ENCODE peak calls at places on chromosome 5, in seven cellular contexts. One of them, this sample, is unnamed.
A peak's percentile ranks its signal among the peaks of the same experiment; 100 is the strongest.

GRCh38 chr5:97499605-97500004 is 316.6 kb upstream of the RIOK2 start:
- DNase-seq in MM.1S: no peak
- DNase-seq in heart left ventricle: no peak
- DNase-seq in fibroblast of mammary gland: peak; percentile 38
- DNase-seq in HFF-Myc: no peak
- DNase-seq in ovary: peak; percentile 20
- DNase-seq in A549: no peak
- DNase-seq in this sample: no peak

GRCh38 chr5:68383888-68384310 is 168.3 kb downstream of the PIK3R1 start:
- DNase-seq in ovary: no peak
- DNase-seq in MM.1S: no peak
- DNase-seq in HFF-Myc: no peak
- DNase-seq in heart left ventricle: no peak
- DNase-seq in A549: no peak
- DNase-seq in fibroblast of mammary gland: no peak
- DNase-seq in this sample: no peak

GRCh38 chr5:117165068-117165467 is 590.4 kb upstream of the SEMA6A start:
- DNase-seq in heart left ventricle: no peak
- DNase-seq in HFF-Myc: no peak
- DNase-seq in ovary: no peak
- DNase-seq in MM.1S: no peak
- DNase-seq in A549: no peak
- DNase-seq in fibroblast of mammary gland: no peak
- DNase-seq in this sample: no peak

GRCh38 chr5:147267082-147267832 is 32.4 kb downstream of the STK32A start:
- DNase-seq in MM.1S: no peak
- DNase-seq in A549: no peak
- DNase-seq in heart left ventricle: no peak
- DNase-seq in fibroblast of mammary gland: no peak
- DNase-seq in HFF-Myc: no peak
- DNase-seq in ovary: no peak
- DNase-seq in this sample: no peak

GRCh38 chr5:94102849-94103248 is 361.4 kb upstream of the POU5F2 start:
- DNase-seq in ovary: no peak
- DNase-seq in A549: no peak
- DNase-seq in HFF-Myc: no peak
- DNase-seq in heart left ventricle: no peak
- DNase-seq in MM.1S: no peak
- DNase-seq in fibroblast of mammary gland: no peak
- DNase-seq in this sample: no peak

GRCh38 chr5:37214550-37214949 is 34.6 kb downstream of the CPLANE1 start:
- DNase-seq in A549: no peak
- DNase-seq in HFF-Myc: no peak
- DNase-seq in fibroblast of mammary gland: no peak
- DNase-seq in heart left ventricle: no peak
- DNase-seq in ovary: no peak
- DNase-seq in MM.1S: no peak
- DNase-seq in this sample: no peak

GRCh38 chr5:32852535-32852934 is 141.4 kb downstream of the NPR3 start:
- DNase-seq in MM.1S: no peak
- DNase-seq in fibroblast of mammary gland: peak; percentile 87
- DNase-seq in ovary: no peak
- DNase-seq in HFF-Myc: no peak
- DNase-seq in heart left ventricle: no peak
- DNase-seq in A549: peak; percentile 15
- DNase-seq in this sample: no peak

GRCh38 chr5:83306572-83307241 is 164.8 kb upstream of the VCAN start:
- DNase-seq in ovary: no peak
- DNase-seq in A549: no peak
- DNase-seq in MM.1S: no peak
- DNase-seq in heart left ventricle: peak; percentile 34
- DNase-seq in HFF-Myc: peak; percentile 54
- DNase-seq in fibroblast of mammary gland: peak; percentile 96
- DNase-seq in this sample: peak; percentile 81

GRCh38 chr5:1499851-1500250 is 23.9 kb downstream of the LPCAT1 start:
- DNase-seq in ovary: no peak
- DNase-seq in MM.1S: no peak
- DNase-seq in HFF-Myc: no peak
- DNase-seq in heart left ventricle: no peak
- DNase-seq in fibroblast of mammary gland: no peak
- DNase-seq in A549: no peak
- DNase-seq in this sample: no peak

GRCh38 chr5:1322955-1323802 is 21.7 kb downstream of the CLPTM1L start:
- DNase-seq in MM.1S: no peak
- DNase-seq in A549: no peak
- DNase-seq in heart left ventricle: no peak
- DNase-seq in HFF-Myc: no peak
- DNase-seq in ovary: no peak
- DNase-seq in fibroblast of mammary gland: no peak
- DNase-seq in this sample: peak; percentile 4

GRCh38 chr5:59840200-59840601 is 53.3 kb downstream of the PDE4D start:
- DNase-seq in ovary: no peak
- DNase-seq in A549: no peak
- DNase-seq in heart left ventricle: no peak
- DNase-seq in fibroblast of mammary gland: peak; percentile 36
- DNase-seq in HFF-Myc: no peak
- DNase-seq in MM.1S: no peak
- DNase-seq in this sample: no peak

GRCh38 chr5:96517294-96517693 is 84.2 kb upstream of the PCSK1 start:
- DNase-seq in MM.1S: no peak
- DNase-seq in fibroblast of mammary gland: peak; percentile 73
- DNase-seq in HFF-Myc: no peak
- DNase-seq in A549: no peak
- DNase-seq in ovary: no peak
- DNase-seq in heart left ventricle: no peak
- DNase-seq in this sample: no peak

GRCh38 chr5:117182104-117182503 is 607.5 kb upstream of the SEMA6A start:
- DNase-seq in A549: no peak
- DNase-seq in heart left ventricle: no peak
- DNase-seq in MM.1S: no peak
- DNase-seq in fibroblast of mammary gland: no peak
- DNase-seq in ovary: no peak
- DNase-seq in HFF-Myc: no peak
- DNase-seq in this sample: no peak

GRCh38 chr5:1343931-1344901 is 683 bp downstream of the CLPTM1L start:
- DNase-seq in MM.1S: no peak
- DNase-seq in HFF-Myc: no peak
- DNase-seq in A549: no peak
- DNase-seq in heart left ventricle: no peak
- DNase-seq in ovary: no peak
- DNase-seq in fibroblast of mammary gland: peak; percentile 13
- DNase-seq in this sample: no peak

GRCh38 chr5:142080248-142080647 is 28.3 kb upstream of the NDFIP1 start:
- DNase-seq in heart left ventricle: no peak
- DNase-seq in HFF-Myc: no peak
- DNase-seq in ovary: no peak
- DNase-seq in fibroblast of mammary gland: no peak
- DNase-seq in MM.1S: no peak
- DNase-seq in A549: no peak
- DNase-seq in this sample: no peak

GRCh38 chr5:25416960-25417359 is 772.2 kb upstream of the CDH10 start:
- DNase-seq in heart left ventricle: no peak
- DNase-seq in ovary: no peak
- DNase-seq in HFF-Myc: no peak
- DNase-seq in fibroblast of mammary gland: no peak
- DNase-seq in A549: no peak
- DNase-seq in MM.1S: no peak
- DNase-seq in this sample: no peak
- H3K4me3 ChIP-seq in heart left ventricle: no peak overlapping the region
- H3K4me3 ChIP-seq in ovary: no peak overlapping the region
- H3K4me3 ChIP-seq in HFF-Myc: no peak overlapping the region
- H3K4me3 ChIP-seq in fibroblast of mammary gland: no peak overlapping the region
- H3K4me3 ChIP-seq in A549: no peak overlapping the region
- H3K4me3 ChIP-seq in MM.1S: no peak overlapping the region
- H3K4me3 ChIP-seq in this sample: no peak overlapping the region

GRCh38 chr5:110329955-110330354 is 396.5 kb downstream of the TMEM232 start:
- DNase-seq in fibroblast of mammary gland: no peak
- DNase-seq in MM.1S: no peak
- DNase-seq in heart left ventricle: no peak
- DNase-seq in HFF-Myc: no peak
- DNase-seq in ovary: no peak
- DNase-seq in A549: no peak
- DNase-seq in this sample: no peak

GRCh38 chr5:110335361-110336046 is 391.0 kb downstream of the TMEM232 start:
- DNase-seq in heart left ventricle: no peak
- DNase-seq in A549: no peak
- DNase-seq in MM.1S: no peak
- DNase-seq in HFF-Myc: peak; percentile 7
- DNase-seq in fibroblast of mammary gland: peak; percentile 67
- DNase-seq in ovary: no peak
- DNase-seq in this sample: no peak

GRCh38 chr5:110338336-110339083 is 388.0 kb downstream of the TMEM232 start:
- DNase-seq in MM.1S: no peak
- DNase-seq in ovary: no peak
- DNase-seq in fibroblast of mammary gland: peak; percentile 30
- DNase-seq in A549: no peak
- DNase-seq in HFF-Myc: no peak
- DNase-seq in heart left ventricle: no peak
- DNase-seq in this sample: no peak

DNA sequence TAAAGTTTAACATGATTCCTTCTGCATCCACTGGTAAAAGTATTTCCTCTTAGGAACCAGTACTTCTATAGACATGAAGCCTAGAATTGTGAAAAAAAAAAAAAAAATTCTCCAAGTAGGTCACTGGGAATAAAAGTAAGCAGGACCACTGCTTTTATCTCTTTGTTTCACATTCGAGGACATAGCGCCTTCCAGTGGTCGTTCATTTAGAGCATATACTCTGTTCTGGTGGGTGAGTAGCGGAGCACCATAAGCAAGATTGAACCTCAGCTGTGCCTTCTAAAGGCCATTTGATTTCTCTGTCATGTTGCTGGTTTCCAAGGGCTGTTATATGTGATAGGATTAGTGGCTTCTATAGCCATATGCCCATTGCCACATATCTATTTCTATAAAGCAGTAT is 393.1 kb downstream of the TMEM232 start:
- DNase-seq in A549: no peak
- DNase-seq in ovary: no peak
- DNase-seq in heart left ventricle: no peak
- DNase-seq in fibroblast of mammary gland: peak; percentile 37
- DNase-seq in MM.1S: no peak
- DNase-seq in HFF-Myc: no peak
- DNase-seq in this sample: no peak
- TF ChIP-seq CTCF in A549: no peak
- TF ChIP-seq CTCF in ovary: no peak
- TF ChIP-seq CTCF in heart left ventricle: no peak
- TF ChIP-seq CTCF in fibroblast of mammary gland: peak; percentile 28
- TF ChIP-seq CTCF in MM.1S: no peak
- TF ChIP-seq CTCF in HFF-Myc: peak; percentile 14
- TF ChIP-seq CTCF in this sample: peak; percentile 37

GRCh38 chr5:67014191-67014590 is 182.4 kb downstream of the CD180 start:
- DNase-seq in heart left ventricle: no peak
- DNase-seq in fibroblast of mammary gland: no peak
- DNase-seq in ovary: no peak
- DNase-seq in HFF-Myc: no peak
- DNase-seq in MM.1S: no peak
- DNase-seq in A549: no peak
- DNase-seq in this sample: no peak

GRCh38 chr5:67012241-67012640 is 184.4 kb downstream of the CD180 start:
- DNase-seq in MM.1S: no peak
- DNase-seq in ovary: no peak
- DNase-seq in heart left ventricle: no peak
- DNase-seq in fibroblast of mammary gland: peak; percentile 66
- DNase-seq in A549: no peak
- DNase-seq in HFF-Myc: no peak
- DNase-seq in this sample: no peak

GRCh38 chr5:67013719-67014118 is 182.9 kb downstream of the CD180 start:
- DNase-seq in MM.1S: no peak
- DNase-seq in ovary: no peak
- DNase-seq in heart left ventricle: no peak
- DNase-seq in fibroblast of mammary gland: no peak
- DNase-seq in HFF-Myc: no peak
- DNase-seq in A549: no peak
- DNase-seq in this sample: no peak

GRCh38 chr5:67014957-67015400 is 181.6 kb downstream of the CD180 start:
- DNase-seq in MM.1S: no peak
- DNase-seq in heart left ventricle: no peak
- DNase-seq in fibroblast of mammary gland: peak; percentile 40
- DNase-seq in ovary: no peak
- DNase-seq in A549: no peak
- DNase-seq in HFF-Myc: no peak
- DNase-seq in this sample: no peak

DNA sequence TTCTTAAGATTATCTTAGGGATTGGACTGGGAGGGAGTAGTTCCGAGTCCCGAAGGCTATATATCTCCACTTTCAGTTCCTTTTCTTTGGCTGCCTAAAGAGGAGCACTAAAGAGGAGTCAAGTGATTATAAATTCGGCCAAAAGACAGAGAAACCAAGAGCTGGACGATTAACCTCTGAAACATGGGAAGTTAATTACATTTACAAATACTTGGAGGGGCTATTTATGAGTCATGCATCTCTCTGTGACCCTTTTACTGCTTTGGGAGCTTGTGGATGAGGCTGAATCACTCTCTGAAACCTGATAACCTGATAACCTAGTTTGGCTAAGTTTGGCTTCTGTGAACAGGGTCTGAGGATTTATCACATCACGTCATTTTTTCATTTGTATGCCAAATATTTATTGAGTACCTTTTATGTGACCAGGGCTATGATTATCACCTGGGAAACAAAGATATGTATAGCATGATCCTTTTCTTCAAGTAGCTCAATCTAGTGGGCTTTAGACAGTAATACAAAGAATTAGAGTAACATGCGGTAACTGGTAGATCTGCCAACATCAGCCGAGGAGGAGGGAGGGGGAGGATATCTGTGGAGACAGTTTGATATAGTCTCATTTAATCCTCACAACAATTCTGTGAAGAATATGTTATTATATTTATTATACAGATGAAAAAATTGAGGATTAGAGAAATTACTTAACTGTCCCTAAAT is 180.9 kb downstream of the CD180 start:
- DNase-seq in MM.1S: no peak
- DNase-seq in ovary: no peak
- DNase-seq in A549: no peak
- DNase-seq in fibroblast of mammary gland: peak; percentile 80
- DNase-seq in heart left ventricle: no peak
- DNase-seq in HFF-Myc: no peak
- DNase-seq in this sample: no peak
- H3K4me3 ChIP-seq in MM.1S: no peak overlapping the region
- H3K4me3 ChIP-seq in ovary: peak overlapping the region; percentile 17
- H3K4me3 ChIP-seq in A549: no peak overlapping the region
- H3K4me3 ChIP-seq in fibroblast of mammary gland: peak overlapping the region; percentile 36
- H3K4me3 ChIP-seq in heart left ventricle: peak overlapping the region; percentile 43
- H3K4me3 ChIP-seq in HFF-Myc: no peak overlapping the region
- H3K4me3 ChIP-seq in this sample: no peak overlapping the region

GRCh38 chr5:119746984-119747383 is 117.6 kb downstream of the FAM170A start:
- DNase-seq in A549: no peak
- DNase-seq in fibroblast of mammary gland: no peak
- DNase-seq in MM.1S: no peak
- DNase-seq in heart left ventricle: no peak
- DNase-seq in ovary: no peak
- DNase-seq in HFF-Myc: no peak
- DNase-seq in this sample: no peak

GRCh38 chr5:119742311-119742710 is 113.0 kb downstream of the FAM170A start:
- DNase-seq in ovary: no peak
- DNase-seq in MM.1S: no peak
- DNase-seq in heart left ventricle: no peak
- DNase-seq in A549: no peak
- DNase-seq in fibroblast of mammary gland: peak; percentile 1
- DNase-seq in HFF-Myc: no peak
- DNase-seq in this sample: no peak

GRCh38 chr5:119745976-119746375 is 116.6 kb downstream of the FAM170A start:
- DNase-seq in heart left ventricle: no peak
- DNase-seq in MM.1S: no peak
- DNase-seq in ovary: no peak
- DNase-seq in fibroblast of mammary gland: no peak
- DNase-seq in A549: no peak
- DNase-seq in HFF-Myc: no peak
- DNase-seq in this sample: no peak

GRCh38 chr5:119743927-119744326 is 114.6 kb downstream of the FAM170A start:
- DNase-seq in heart left ventricle: no peak
- DNase-seq in A549: peak; percentile 6
- DNase-seq in fibroblast of mammary gland: peak; percentile 60
- DNase-seq in MM.1S: peak; percentile 68
- DNase-seq in ovary: no peak
- DNase-seq in HFF-Myc: peak; percentile 27
- DNase-seq in this sample: no peak
- TF ChIP-seq CTCF in heart left ventricle: peak; percentile 11
- TF ChIP-seq CTCF in A549: no peak
- TF ChIP-seq CTCF in fibroblast of mammary gland: peak; percentile 62
- TF ChIP-seq CTCF in MM.1S: peak; percentile 60
- TF ChIP-seq CTCF in ovary: no peak
- TF ChIP-seq CTCF in HFF-Myc: peak; percentile 45
- TF ChIP-seq CTCF in this sample: peak; percentile 62